ENCODE peak calls at places on chromosomes 16 and 17, in five cellular contexts. One of them, this sample, is unnamed.

GRCh38 chr17:28344011-28344410 is 8.4 kb downstream of the TNFAIP1 start:
- DNase-seq in activated T-helper 1 cell treated with Interleukin-2 at 50 U/mL for 16 hours: no peak
- DNase-seq in activated naive CD8-positive, alpha-beta T cell treated with anti-CD3 and anti-CD28 coated beads for 36 hours: no peak
- DNase-seq in stimulated activated CD8-positive, alpha-beta memory T cell treated with anti-CD3 and anti-CD28 coated beads, Interleukin-7, amount 100 ng/mL, for 1 hour: no peak
- DNase-seq in GM03348: no peak
- DNase-seq in this sample: no peak

GRCh38 chr16:74718741-74719610 is 18.3 kb upstream of the MLKL start:
- DNase-seq in activated T-helper 1 cell treated with Interleukin-2 at 50 U/mL for 16 hours: no peak
- DNase-seq in activated naive CD8-positive, alpha-beta T cell treated with anti-CD3 and anti-CD28 coated beads for 36 hours: no peak
- DNase-seq in stimulated activated CD8-positive, alpha-beta memory T cell treated with anti-CD3 and anti-CD28 coated beads, Interleukin-7, amount 100 ng/mL, for 1 hour: no peak
- DNase-seq in GM03348: peak
- DNase-seq in this sample: no peak

GRCh38 chr17:63492940-63493339 is 16.1 kb downstream of the ACE start:
- DNase-seq in activated T-helper 1 cell treated with Interleukin-2 at 50 U/mL for 16 hours: no peak
- DNase-seq in activated naive CD8-positive, alpha-beta T cell treated with anti-CD3 and anti-CD28 coated beads for 36 hours: no peak
- DNase-seq in stimulated activated CD8-positive, alpha-beta memory T cell treated with anti-CD3 and anti-CD28 coated beads, Interleukin-7, amount 100 ng/mL, for 1 hour: no peak
- DNase-seq in GM03348: no peak
- DNase-seq in this sample: no peak

GRCh38 chr16:73399486-73399885 is 351.6 kb upstream of the ZFHX3 start:
- DNase-seq in activated T-helper 1 cell treated with Interleukin-2 at 50 U/mL for 16 hours: no peak
- DNase-seq in activated naive CD8-positive, alpha-beta T cell treated with anti-CD3 and anti-CD28 coated beads for 36 hours: no peak
- DNase-seq in stimulated activated CD8-positive, alpha-beta memory T cell treated with anti-CD3 and anti-CD28 coated beads, Interleukin-7, amount 100 ng/mL, for 1 hour: no peak
- DNase-seq in GM03348: no peak
- DNase-seq in this sample: no peak

GRCh38 chr16:80693553-80693952 is 110.8 kb downstream of the CDYL2 start:
- DNase-seq in activated T-helper 1 cell treated with Interleukin-2 at 50 U/mL for 16 hours: no peak
- DNase-seq in activated naive CD8-positive, alpha-beta T cell treated with anti-CD3 and anti-CD28 coated beads for 36 hours: peak
- DNase-seq in stimulated activated CD8-positive, alpha-beta memory T cell treated with anti-CD3 and anti-CD28 coated beads, Interleukin-7, amount 100 ng/mL, for 1 hour: no peak
- DNase-seq in GM03348: no peak
- DNase-seq in this sample: no peak

GRCh38 chr17:75864448-75864871 is 9.3 kb upstream of the WBP2 start:
- DNase-seq in activated T-helper 1 cell treated with Interleukin-2 at 50 U/mL for 16 hours: no peak
- DNase-seq in activated naive CD8-positive, alpha-beta T cell treated with anti-CD3 and anti-CD28 coated beads for 36 hours: peak
- DNase-seq in stimulated activated CD8-positive, alpha-beta memory T cell treated with anti-CD3 and anti-CD28 coated beads, Interleukin-7, amount 100 ng/mL, for 1 hour: no peak
- DNase-seq in GM03348: peak
- DNase-seq in this sample: no peak

GRCh38 chr17:6894206-6894528 is 62.6 kb upstream of the TEKT1 start:
- DNase-seq in activated T-helper 1 cell treated with Interleukin-2 at 50 U/mL for 16 hours: no peak
- DNase-seq in activated naive CD8-positive, alpha-beta T cell treated with anti-CD3 and anti-CD28 coated beads for 36 hours: peak
- DNase-seq in stimulated activated CD8-positive, alpha-beta memory T cell treated with anti-CD3 and anti-CD28 coated beads, Interleukin-7, amount 100 ng/mL, for 1 hour: no peak
- DNase-seq in GM03348: peak
- DNase-seq in this sample: no peak

GRCh38 chr17:4549781-4550533 is 5.2 kb downstream of the MYBBP1A start:
- DNase-seq in activated T-helper 1 cell treated with Interleukin-2 at 50 U/mL for 16 hours: no peak
- DNase-seq in activated naive CD8-positive, alpha-beta T cell treated with anti-CD3 and anti-CD28 coated beads for 36 hours: no peak
- DNase-seq in stimulated activated CD8-positive, alpha-beta memory T cell treated with anti-CD3 and anti-CD28 coated beads, Interleukin-7, amount 100 ng/mL, for 1 hour: no peak
- DNase-seq in GM03348: no peak
- DNase-seq in this sample: no peak

GRCh38 chr17:81941484-81942166 is 4.5 kb upstream of the PYCR1 start:
- DNase-seq in activated T-helper 1 cell treated with Interleukin-2 at 50 U/mL for 16 hours: no peak
- DNase-seq in activated naive CD8-positive, alpha-beta T cell treated with anti-CD3 and anti-CD28 coated beads for 36 hours: no peak
- DNase-seq in stimulated activated CD8-positive, alpha-beta memory T cell treated with anti-CD3 and anti-CD28 coated beads, Interleukin-7, amount 100 ng/mL, for 1 hour: no peak
- DNase-seq in GM03348: no peak
- DNase-seq in this sample: no peak

GRCh38 chr16:659618-660017 is 8.3 kb upstream of the RHOT2 start:
- DNase-seq in activated T-helper 1 cell treated with Interleukin-2 at 50 U/mL for 16 hours: no peak
- DNase-seq in activated naive CD8-positive, alpha-beta T cell treated with anti-CD3 and anti-CD28 coated beads for 36 hours: no peak
- DNase-seq in stimulated activated CD8-positive, alpha-beta memory T cell treated with anti-CD3 and anti-CD28 coated beads, Interleukin-7, amount 100 ng/mL, for 1 hour: no peak
- DNase-seq in GM03348: no peak
- DNase-seq in this sample: no peak

GRCh38 chr17:39972271-39972670 is 8.3 kb upstream of the PSMD3 start:
- DNase-seq in activated T-helper 1 cell treated with Interleukin-2 at 50 U/mL for 16 hours: no peak
- DNase-seq in activated naive CD8-positive, alpha-beta T cell treated with anti-CD3 and anti-CD28 coated beads for 36 hours: no peak
- DNase-seq in stimulated activated CD8-positive, alpha-beta memory T cell treated with anti-CD3 and anti-CD28 coated beads, Interleukin-7, amount 100 ng/mL, for 1 hour: no peak
- DNase-seq in GM03348: no peak
- DNase-seq in this sample: no peak

GRCh38 chr16:25950586-25951201 is 258.9 kb downstream of the HS3ST4 start:
- DNase-seq in activated T-helper 1 cell treated with Interleukin-2 at 50 U/mL for 16 hours: no peak
- DNase-seq in activated naive CD8-positive, alpha-beta T cell treated with anti-CD3 and anti-CD28 coated beads for 36 hours: no peak
- DNase-seq in stimulated activated CD8-positive, alpha-beta memory T cell treated with anti-CD3 and anti-CD28 coated beads, Interleukin-7, amount 100 ng/mL, for 1 hour: no peak
- DNase-seq in GM03348: no peak
- DNase-seq in this sample: no peak

GRCh38 chr17:62963296-62963695 is 2.7 kb upstream of the TANC2 start:
- DNase-seq in activated T-helper 1 cell treated with Interleukin-2 at 50 U/mL for 16 hours: no peak
- DNase-seq in activated naive CD8-positive, alpha-beta T cell treated with anti-CD3 and anti-CD28 coated beads for 36 hours: no peak
- DNase-seq in stimulated activated CD8-positive, alpha-beta memory T cell treated with anti-CD3 and anti-CD28 coated beads, Interleukin-7, amount 100 ng/mL, for 1 hour: no peak
- DNase-seq in GM03348: peak
- DNase-seq in this sample: no peak

GRCh38 chr17:62966426-62967110 is 533 bp downstream of the TANC2 start:
- DNase-seq in activated T-helper 1 cell treated with Interleukin-2 at 50 U/mL for 16 hours: peak
- DNase-seq in activated naive CD8-positive, alpha-beta T cell treated with anti-CD3 and anti-CD28 coated beads for 36 hours: peak
- DNase-seq in stimulated activated CD8-positive, alpha-beta memory T cell treated with anti-CD3 and anti-CD28 coated beads, Interleukin-7, amount 100 ng/mL, for 1 hour: peak
- DNase-seq in GM03348: peak
- DNase-seq in this sample: peak

GRCh38 chr16:27444015-27444414 is 42.0 kb downstream of the IL21R start:
- DNase-seq in activated T-helper 1 cell treated with Interleukin-2 at 50 U/mL for 16 hours: no peak
- DNase-seq in activated naive CD8-positive, alpha-beta T cell treated with anti-CD3 and anti-CD28 coated beads for 36 hours: no peak
- DNase-seq in stimulated activated CD8-positive, alpha-beta memory T cell treated with anti-CD3 and anti-CD28 coated beads, Interleukin-7, amount 100 ng/mL, for 1 hour: no peak
- DNase-seq in GM03348: peak
- DNase-seq in this sample: no peak

GRCh38 chr17:7988750-7989178 is 13.7 kb upstream of the GUCY2D start:
- DNase-seq in activated T-helper 1 cell treated with Interleukin-2 at 50 U/mL for 16 hours: no peak
- DNase-seq in activated naive CD8-positive, alpha-beta T cell treated with anti-CD3 and anti-CD28 coated beads for 36 hours: peak
- DNase-seq in stimulated activated CD8-positive, alpha-beta memory T cell treated with anti-CD3 and anti-CD28 coated beads, Interleukin-7, amount 100 ng/mL, for 1 hour: no peak
- DNase-seq in GM03348: peak
- DNase-seq in this sample: no peak

GRCh38 chr16:53094013-53094630 is 39.3 kb downstream of the CHD9 start:
- DNase-seq in activated T-helper 1 cell treated with Interleukin-2 at 50 U/mL for 16 hours: no peak
- DNase-seq in activated naive CD8-positive, alpha-beta T cell treated with anti-CD3 and anti-CD28 coated beads for 36 hours: no peak
- DNase-seq in stimulated activated CD8-positive, alpha-beta memory T cell treated with anti-CD3 and anti-CD28 coated beads, Interleukin-7, amount 100 ng/mL, for 1 hour: no peak
- DNase-seq in GM03348: no peak
- DNase-seq in this sample: no peak

GRCh38 chr17:2061441-2061797 is 6.5 kb downstream of the HIC1 start:
- DNase-seq in activated T-helper 1 cell treated with Interleukin-2 at 50 U/mL for 16 hours: no peak
- DNase-seq in activated naive CD8-positive, alpha-beta T cell treated with anti-CD3 and anti-CD28 coated beads for 36 hours: no peak
- DNase-seq in stimulated activated CD8-positive, alpha-beta memory T cell treated with anti-CD3 and anti-CD28 coated beads, Interleukin-7, amount 100 ng/mL, for 1 hour: no peak
- DNase-seq in GM03348: no peak
- DNase-seq in this sample: no peak